ENCODE peak calls at places on chromosomes 7 and 10, in eight cellular contexts. One of them, this sample, is unnamed.
A peak's percentile ranks its signal among the peaks of the same experiment; 100 is the strongest.

GRCh38 chr10:26451903-26452302 is 13.8 kb downstream of the APBB1IP start:
- DNase-seq in ovary: no peak
- DNase-seq in pancreas: no peak
- DNase-seq in endothelial cell of umbilical vein: no peak
- DNase-seq in MM.1S: no peak
- DNase-seq in heart left ventricle: no peak
- DNase-seq in body of pancreas: no peak
- DNase-seq in uterus: no peak
- DNase-seq in this sample: no peak

GRCh38 chr7:7719235-7719634 is 828 bp upstream of the RPA3 start:
- DNase-seq in heart left ventricle: no peak
- DNase-seq in body of pancreas: peak; percentile 64
- DNase-seq in pancreas: peak; percentile 33
- DNase-seq in MM.1S: peak; percentile 94
- DNase-seq in ovary: no peak
- DNase-seq in endothelial cell of umbilical vein: peak; percentile 42
- DNase-seq in uterus: peak; percentile 73
- DNase-seq in this sample: peak; percentile 53

GRCh38 chr7:142134944-142135343 is 23.4 kb downstream of the MGAM2 start:
- DNase-seq in uterus: no peak
- DNase-seq in MM.1S: no peak
- DNase-seq in body of pancreas: no peak
- DNase-seq in pancreas: no peak
- DNase-seq in ovary: no peak
- DNase-seq in heart left ventricle: no peak
- DNase-seq in endothelial cell of umbilical vein: no peak
- DNase-seq in this sample: no peak

GRCh38 chr10:43203491-43204393 is 63.1 kb downstream of the RASGEF1A start:
- DNase-seq in heart left ventricle: peak; percentile 7
- DNase-seq in pancreas: peak; percentile 60
- DNase-seq in MM.1S: no peak
- DNase-seq in ovary: peak; percentile 46
- DNase-seq in uterus: peak; percentile 23
- DNase-seq in body of pancreas: peak; percentile 49
- DNase-seq in endothelial cell of umbilical vein: no peak
- DNase-seq in this sample: peak; percentile 6

GRCh38 chr7:1505731-1506550 is 1.8 kb upstream of the INTS1 start:
- DNase-seq in MM.1S: no peak
- DNase-seq in body of pancreas: peak; percentile 61
- DNase-seq in endothelial cell of umbilical vein: no peak
- DNase-seq in uterus: no peak
- DNase-seq in pancreas: peak; percentile 58
- DNase-seq in ovary: peak; percentile 29
- DNase-seq in heart left ventricle: no peak
- DNase-seq in this sample: peak; percentile 37

GRCh38 chr7:76065016-76065612 is 17.2 kb downstream of the MDH2 start:
- DNase-seq in MM.1S: no peak
- DNase-seq in uterus: no peak
- DNase-seq in endothelial cell of umbilical vein: no peak
- DNase-seq in heart left ventricle: no peak
- DNase-seq in ovary: no peak
- DNase-seq in pancreas: no peak
- DNase-seq in body of pancreas: no peak
- DNase-seq in this sample: no peak

GRCh38 chr7:118642396-118642795 is 417.9 kb downstream of the ANKRD7 start:
- DNase-seq in MM.1S: no peak
- DNase-seq in uterus: no peak
- DNase-seq in heart left ventricle: no peak
- DNase-seq in pancreas: no peak
- DNase-seq in ovary: no peak
- DNase-seq in endothelial cell of umbilical vein: no peak
- DNase-seq in body of pancreas: no peak
- DNase-seq in this sample: no peak

GRCh38 chr10:58714436-58714835 is 201.8 kb downstream of the BICC1 start:
- DNase-seq in MM.1S: no peak
- DNase-seq in pancreas: no peak
- DNase-seq in body of pancreas: no peak
- DNase-seq in heart left ventricle: no peak
- DNase-seq in endothelial cell of umbilical vein: no peak
- DNase-seq in ovary: no peak
- DNase-seq in uterus: no peak
- DNase-seq in this sample: no peak

GRCh38 chr7:66110861-66111260 is 3.8 kb upstream of the CRCP start:
- DNase-seq in uterus: no peak
- DNase-seq in ovary: no peak
- DNase-seq in pancreas: no peak
- DNase-seq in endothelial cell of umbilical vein: no peak
- DNase-seq in heart left ventricle: no peak
- DNase-seq in MM.1S: no peak
- DNase-seq in body of pancreas: no peak
- DNase-seq in this sample: no peak

GRCh38 chr10:92834331-92834730 is 14.0 kb upstream of the EXOC6 start:
- DNase-seq in heart left ventricle: no peak
- DNase-seq in body of pancreas: no peak
- DNase-seq in endothelial cell of umbilical vein: peak; percentile 59
- DNase-seq in pancreas: no peak
- DNase-seq in MM.1S: no peak
- DNase-seq in uterus: no peak
- DNase-seq in ovary: no peak
- DNase-seq in this sample: no peak

GRCh38 chr7:100901921-100902332 is 6.2 kb upstream of the ACHE start:
- DNase-seq in ovary: no peak
- DNase-seq in endothelial cell of umbilical vein: no peak
- DNase-seq in pancreas: no peak
- DNase-seq in heart left ventricle: no peak
- DNase-seq in uterus: no peak
- DNase-seq in body of pancreas: no peak
- DNase-seq in MM.1S: peak; percentile 63
- DNase-seq in this sample: no peak

GRCh38 chr7:77426521-77427051 is 10.4 kb upstream of the GSAP start:
- DNase-seq in endothelial cell of umbilical vein: no peak
- DNase-seq in pancreas: no peak
- DNase-seq in heart left ventricle: no peak
- DNase-seq in body of pancreas: no peak
- DNase-seq in MM.1S: no peak
- DNase-seq in uterus: no peak
- DNase-seq in ovary: no peak
- DNase-seq in this sample: no peak

GRCh38 chr7:6556196-6556595 is 4.9 kb upstream of the GRID2IP start:
- DNase-seq in MM.1S: no peak
- DNase-seq in heart left ventricle: no peak
- DNase-seq in body of pancreas: no peak
- DNase-seq in endothelial cell of umbilical vein: no peak
- DNase-seq in pancreas: no peak
- DNase-seq in ovary: no peak
- DNase-seq in uterus: no peak
- DNase-seq in this sample: peak; percentile 33
- TF ChIP-seq CTCF in MM.1S: peak; percentile 45
- TF ChIP-seq CTCF in heart left ventricle: no peak
- TF ChIP-seq CTCF in body of pancreas: peak; percentile 14
- TF ChIP-seq CTCF in endothelial cell of umbilical vein: no peak
- TF ChIP-seq CTCF in pancreas: no peak
- TF ChIP-seq CTCF in ovary: no peak
- TF ChIP-seq CTCF in uterus: no peak
- TF ChIP-seq CTCF in this sample: peak; percentile 66

DNA sequence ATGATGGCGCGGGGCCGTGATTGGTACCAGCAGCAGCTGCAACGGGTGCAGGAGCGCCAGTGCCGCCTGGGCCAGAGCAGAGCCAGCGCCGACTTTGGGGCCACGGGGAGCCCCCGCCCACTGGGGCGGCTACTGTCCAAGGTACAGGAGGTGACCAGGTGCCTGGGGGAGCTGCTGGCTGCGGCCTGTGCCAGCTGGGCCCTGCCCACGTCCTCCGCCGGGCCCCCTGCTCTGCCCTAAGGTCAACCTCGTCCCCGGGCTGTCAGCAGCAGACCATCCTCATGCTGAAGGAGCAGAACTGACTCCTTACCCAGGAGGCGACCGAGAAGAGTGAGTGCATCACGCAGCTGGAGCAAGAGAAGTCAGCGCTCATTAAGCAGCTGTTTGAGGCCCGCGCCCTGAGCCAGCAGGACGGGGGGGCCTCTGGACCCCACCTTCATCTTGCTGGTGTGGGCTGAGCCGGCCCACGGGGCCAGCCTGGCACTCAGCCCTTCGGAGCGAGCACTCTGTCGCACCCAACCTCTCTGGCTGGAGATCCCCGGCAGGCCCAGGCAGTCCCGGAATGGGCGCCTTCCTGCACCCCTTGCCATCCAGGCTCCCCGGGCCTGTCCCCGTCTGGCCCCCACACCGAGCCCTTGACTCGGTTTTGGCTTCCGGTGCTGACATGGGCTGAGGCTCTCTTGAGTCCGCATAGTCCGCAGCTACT is 24.6 kb upstream of the ZNF716 start:
- DNase-seq in uterus: no peak
- DNase-seq in MM.1S: no peak
- DNase-seq in body of pancreas: no peak
- DNase-seq in heart left ventricle: no peak
- DNase-seq in pancreas: no peak
- DNase-seq in ovary: no peak
- DNase-seq in endothelial cell of umbilical vein: no peak
- DNase-seq in this sample: no peak
- H3K9me3 ChIP-seq in uterus: no peaks in the 10 kb centered on the region
- H3K9me3 ChIP-seq in MM.1S: no peaks in the 10 kb centered on the region
- H3K9me3 ChIP-seq in body of pancreas: no peaks in the 10 kb centered on the region
- H3K9me3 ChIP-seq in heart left ventricle: no peaks in the 10 kb centered on the region
- H3K9me3 ChIP-seq in pancreas: no peaks in the 10 kb centered on the region
- H3K9me3 ChIP-seq in ovary: no peaks in the 10 kb centered on the region
- H3K9me3 ChIP-seq in endothelial cell of umbilical vein: peaks cover 5% of the 10 kb centered on the region
- H3K9me3 ChIP-seq in this sample: peaks cover 10% of the 10 kb centered on the region

DNA sequence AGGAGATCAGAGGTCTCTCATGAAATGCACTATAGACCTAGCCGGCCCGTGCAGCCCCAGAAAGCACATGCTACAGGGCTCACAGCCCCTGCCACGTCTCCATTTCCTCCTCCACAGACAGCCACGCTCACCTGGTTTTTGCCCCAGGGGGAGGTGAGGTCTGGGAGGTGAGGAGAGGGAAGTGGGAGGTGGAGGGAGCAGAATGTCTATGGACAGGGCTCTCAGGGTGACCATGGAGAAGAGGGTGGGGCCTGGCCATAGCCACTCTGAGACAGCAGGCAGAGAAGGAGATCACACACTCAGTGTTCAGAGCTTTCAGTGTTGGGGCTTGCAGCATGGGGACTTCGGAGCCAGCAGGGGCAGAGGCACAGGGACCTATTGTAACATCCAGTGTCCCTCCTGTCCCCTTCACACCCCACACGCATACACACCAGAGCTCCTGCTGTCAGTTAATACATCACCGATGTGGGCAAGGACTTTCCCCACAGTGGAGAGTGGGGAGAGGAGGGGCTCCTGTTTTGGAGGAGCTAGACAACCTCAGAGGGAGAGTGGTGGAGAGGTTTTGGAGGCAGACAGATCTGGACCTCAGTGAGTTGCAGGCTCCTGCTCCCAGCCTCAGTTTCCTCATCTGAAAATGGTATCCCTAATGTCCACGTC is 14.4 kb downstream of the WDFY4 start:
- DNase-seq in MM.1S: no peak
- DNase-seq in heart left ventricle: no peak
- DNase-seq in endothelial cell of umbilical vein: no peak
- DNase-seq in body of pancreas: no peak
- DNase-seq in uterus: no peak
- DNase-seq in pancreas: no peak
- DNase-seq in ovary: no peak
- DNase-seq in this sample: no peak
- H3K27me3 ChIP-seq in MM.1S: no peaks in the 10 kb centered on the region
- H3K27me3 ChIP-seq in heart left ventricle: no peaks in the 10 kb centered on the region
- H3K27me3 ChIP-seq in endothelial cell of umbilical vein: peaks cover 3% of the 10 kb centered on the region
- H3K27me3 ChIP-seq in body of pancreas: no peaks in the 10 kb centered on the region
- H3K27me3 ChIP-seq in uterus: no peaks in the 10 kb centered on the region
- H3K27me3 ChIP-seq in pancreas: no peaks in the 10 kb centered on the region
- H3K27me3 ChIP-seq in ovary: no peaks in the 10 kb centered on the region
- H3K27me3 ChIP-seq in this sample: peaks cover 29% of the 10 kb centered on the region

DNA sequence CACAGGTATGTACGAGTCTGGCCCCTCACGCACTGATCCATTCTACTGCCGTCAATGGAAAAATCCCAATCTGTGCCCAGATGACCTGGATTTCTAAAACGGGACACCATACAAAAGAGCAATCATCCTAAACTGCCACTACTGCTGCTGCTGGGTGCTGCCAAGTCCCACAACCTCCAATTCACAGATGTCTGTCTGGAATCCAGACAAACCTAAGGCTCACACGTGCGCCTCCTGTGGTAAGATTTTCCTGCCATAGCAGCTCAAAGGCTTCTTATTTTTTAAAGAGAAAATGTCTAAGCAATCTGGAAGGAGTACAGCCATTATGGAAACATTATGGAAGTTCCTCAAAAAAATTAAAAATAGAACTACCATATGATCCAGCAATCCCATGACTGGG is 40.9 kb downstream of the JCAD start:
- DNase-seq in ovary: no peak
- DNase-seq in MM.1S: no peak
- DNase-seq in uterus: no peak
- DNase-seq in body of pancreas: no peak
- DNase-seq in pancreas: no peak
- DNase-seq in endothelial cell of umbilical vein: no peak
- DNase-seq in heart left ventricle: no peak
- DNase-seq in this sample: no peak
- TF ChIP-seq CTCF in ovary: no peak
- TF ChIP-seq CTCF in MM.1S: no peak
- TF ChIP-seq CTCF in uterus: no peak
- TF ChIP-seq CTCF in body of pancreas: no peak
- TF ChIP-seq CTCF in pancreas: no peak
- TF ChIP-seq CTCF in endothelial cell of umbilical vein: no peak
- TF ChIP-seq CTCF in heart left ventricle: no peak
- TF ChIP-seq CTCF in this sample: no peak

DNA sequence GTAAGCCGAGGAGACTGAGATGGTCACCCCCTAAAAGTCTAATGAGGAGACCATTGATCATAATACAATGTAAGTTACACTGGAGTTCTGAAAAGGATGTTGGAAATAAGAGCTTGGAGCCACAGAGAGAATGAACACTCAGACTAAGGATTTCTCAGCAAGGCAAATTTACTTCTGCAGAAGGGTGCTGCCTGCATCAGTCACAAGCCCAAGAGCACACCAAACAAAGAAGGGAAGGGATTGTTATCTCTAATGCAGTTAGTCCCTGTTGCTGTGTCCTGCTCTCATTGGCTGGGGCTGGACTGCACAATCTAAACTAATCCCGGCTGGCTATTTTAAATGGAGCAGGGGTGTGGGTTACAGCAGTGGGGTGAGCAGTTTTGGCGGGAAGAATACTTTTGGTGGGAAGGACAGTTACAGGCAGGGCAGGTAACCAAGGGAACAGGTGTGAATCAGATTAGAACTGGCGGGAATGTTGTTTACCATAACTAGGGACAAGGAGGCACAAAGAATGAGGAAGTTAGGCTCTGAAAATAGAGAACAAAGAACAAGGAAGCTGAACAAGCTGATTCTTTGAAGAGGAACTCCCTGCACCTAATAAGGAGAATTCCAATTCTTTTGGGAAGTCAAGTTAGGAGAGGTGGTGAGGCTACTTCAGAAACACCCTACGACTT is 30.3 kb upstream of the TRIM24 start:
- DNase-seq in body of pancreas: no peak
- DNase-seq in pancreas: no peak
- DNase-seq in heart left ventricle: no peak
- DNase-seq in ovary: no peak
- DNase-seq in endothelial cell of umbilical vein: no peak
- DNase-seq in MM.1S: no peak
- DNase-seq in uterus: no peak
- DNase-seq in this sample: no peak
- H3K9me3 ChIP-seq in body of pancreas: peaks cover 3% of the 10 kb centered on the region
- H3K9me3 ChIP-seq in pancreas: no peaks in the 10 kb centered on the region
- H3K9me3 ChIP-seq in heart left ventricle: peaks cover 40% of the 10 kb centered on the region
- H3K9me3 ChIP-seq in ovary: no peaks in the 10 kb centered on the region
- H3K9me3 ChIP-seq in endothelial cell of umbilical vein: no peaks in the 10 kb centered on the region
- H3K9me3 ChIP-seq in MM.1S: no peaks in the 10 kb centered on the region
- H3K9me3 ChIP-seq in uterus: no peaks in the 10 kb centered on the region
- H3K9me3 ChIP-seq in this sample: peaks cover 20% of the 10 kb centered on the region